ENCODE peak calls at places on chromosomes 16 and 17, in seven cellular contexts. One of them, this sample, is unnamed.
A peak's percentile ranks its signal among the peaks of the same experiment; 100 is the strongest.

GRCh38 chr17:64781394-64781793 is 119.3 kb upstream of the SMURF2 start:
- DNase-seq in cardiac muscle cell: peak; percentile 36
- DNase-seq in activated CD4-positive, alpha-beta T cell treated with anti-CD3 and anti-CD28 coated beads, Interleukin-2, amount 50 U/mL, for 24 hours: no peak
- DNase-seq in NCI-H146: no peak
- DNase-seq in lower leg skin: peak; percentile 61
- DNase-seq in stimulated activated CD4-positive, alpha-beta T cell treated with anti-CD3 and anti-CD28 coated beads, Interleukin-15, amount 100 ng/mL, for 1 hour: no peak
- DNase-seq in left ventricle myocardium inferior: peak; percentile 69
- DNase-seq in this sample: peak; percentile 49

GRCh38 chr16:81744385-81744784 is 34.7 kb upstream of the PLCG2 start:
- DNase-seq in activated CD4-positive, alpha-beta T cell treated with anti-CD3 and anti-CD28 coated beads, Interleukin-2, amount 50 U/mL, for 24 hours: no peak
- DNase-seq in cardiac muscle cell: no peak
- DNase-seq in stimulated activated CD4-positive, alpha-beta T cell treated with anti-CD3 and anti-CD28 coated beads, Interleukin-15, amount 100 ng/mL, for 1 hour: no peak
- DNase-seq in left ventricle myocardium inferior: no peak
- DNase-seq in NCI-H146: no peak
- DNase-seq in lower leg skin: no peak
- DNase-seq in this sample: no peak

GRCh38 chr17:49508061-49508865 is 13.2 kb downstream of the NGFR start:
- DNase-seq in stimulated activated CD4-positive, alpha-beta T cell treated with anti-CD3 and anti-CD28 coated beads, Interleukin-15, amount 100 ng/mL, for 1 hour: no peak
- DNase-seq in left ventricle myocardium inferior: no peak
- DNase-seq in cardiac muscle cell: peak; percentile 57
- DNase-seq in NCI-H146: peak; percentile 64
- DNase-seq in lower leg skin: peak; percentile 45
- DNase-seq in activated CD4-positive, alpha-beta T cell treated with anti-CD3 and anti-CD28 coated beads, Interleukin-2, amount 50 U/mL, for 24 hours: no peak
- DNase-seq in this sample: no peak

GRCh38 chr16:13378151-13378550 is 476.8 kb downstream of the SHISA9 start:
- DNase-seq in cardiac muscle cell: no peak
- DNase-seq in stimulated activated CD4-positive, alpha-beta T cell treated with anti-CD3 and anti-CD28 coated beads, Interleukin-15, amount 100 ng/mL, for 1 hour: no peak
- DNase-seq in left ventricle myocardium inferior: no peak
- DNase-seq in NCI-H146: no peak
- DNase-seq in activated CD4-positive, alpha-beta T cell treated with anti-CD3 and anti-CD28 coated beads, Interleukin-2, amount 50 U/mL, for 24 hours: no peak
- DNase-seq in lower leg skin: no peak
- DNase-seq in this sample: no peak

GRCh38 chr17:49226771-49227435 is 3.7 kb downstream of the PHOSPHO1 start:
- DNase-seq in stimulated activated CD4-positive, alpha-beta T cell treated with anti-CD3 and anti-CD28 coated beads, Interleukin-15, amount 100 ng/mL, for 1 hour: no peak
- DNase-seq in lower leg skin: no peak
- DNase-seq in left ventricle myocardium inferior: no peak
- DNase-seq in activated CD4-positive, alpha-beta T cell treated with anti-CD3 and anti-CD28 coated beads, Interleukin-2, amount 50 U/mL, for 24 hours: no peak
- DNase-seq in cardiac muscle cell: no peak
- DNase-seq in NCI-H146: no peak
- DNase-seq in this sample: no peak

GRCh38 chr16:10812352-10813122 is 6.1 kb downstream of the TVP23A start:
- DNase-seq in NCI-H146: no peak
- DNase-seq in left ventricle myocardium inferior: no peak
- DNase-seq in activated CD4-positive, alpha-beta T cell treated with anti-CD3 and anti-CD28 coated beads, Interleukin-2, amount 50 U/mL, for 24 hours: no peak
- DNase-seq in stimulated activated CD4-positive, alpha-beta T cell treated with anti-CD3 and anti-CD28 coated beads, Interleukin-15, amount 100 ng/mL, for 1 hour: no peak
- DNase-seq in lower leg skin: no peak
- DNase-seq in cardiac muscle cell: no peak
- DNase-seq in this sample: peak; percentile 80

GRCh38 chr16:65936096-65936495 is 430.4 kb upstream of the CDH5 start:
- DNase-seq in cardiac muscle cell: peak; percentile 3
- DNase-seq in lower leg skin: no peak
- DNase-seq in activated CD4-positive, alpha-beta T cell treated with anti-CD3 and anti-CD28 coated beads, Interleukin-2, amount 50 U/mL, for 24 hours: no peak
- DNase-seq in left ventricle myocardium inferior: no peak
- DNase-seq in NCI-H146: no peak
- DNase-seq in stimulated activated CD4-positive, alpha-beta T cell treated with anti-CD3 and anti-CD28 coated beads, Interleukin-15, amount 100 ng/mL, for 1 hour: no peak
- DNase-seq in this sample: no peak

GRCh38 chr17:29929006-29929543 is 953 bp downstream of the SSH2 start:
- DNase-seq in left ventricle myocardium inferior: no peak
- DNase-seq in stimulated activated CD4-positive, alpha-beta T cell treated with anti-CD3 and anti-CD28 coated beads, Interleukin-15, amount 100 ng/mL, for 1 hour: no peak
- DNase-seq in cardiac muscle cell: peak; percentile 46
- DNase-seq in NCI-H146: peak; percentile 30
- DNase-seq in lower leg skin: peak; percentile 14
- DNase-seq in activated CD4-positive, alpha-beta T cell treated with anti-CD3 and anti-CD28 coated beads, Interleukin-2, amount 50 U/mL, for 24 hours: no peak
- DNase-seq in this sample: peak; percentile 51

GRCh38 chr17:8672326-8672725 is 41.8 kb upstream of the MYH10 start:
- DNase-seq in activated CD4-positive, alpha-beta T cell treated with anti-CD3 and anti-CD28 coated beads, Interleukin-2, amount 50 U/mL, for 24 hours: no peak
- DNase-seq in left ventricle myocardium inferior: no peak
- DNase-seq in cardiac muscle cell: no peak
- DNase-seq in lower leg skin: no peak
- DNase-seq in stimulated activated CD4-positive, alpha-beta T cell treated with anti-CD3 and anti-CD28 coated beads, Interleukin-15, amount 100 ng/mL, for 1 hour: no peak
- DNase-seq in NCI-H146: no peak
- DNase-seq in this sample: no peak

GRCh38 chr16:70520612-70521297 is 2.6 kb downstream of the COG4 start:
- DNase-seq in stimulated activated CD4-positive, alpha-beta T cell treated with anti-CD3 and anti-CD28 coated beads, Interleukin-15, amount 100 ng/mL, for 1 hour: no peak
- DNase-seq in cardiac muscle cell: peak; percentile 78
- DNase-seq in left ventricle myocardium inferior: no peak
- DNase-seq in activated CD4-positive, alpha-beta T cell treated with anti-CD3 and anti-CD28 coated beads, Interleukin-2, amount 50 U/mL, for 24 hours: no peak
- DNase-seq in lower leg skin: no peak
- DNase-seq in NCI-H146: no peak
- DNase-seq in this sample: peak; percentile 77

GRCh38 chr17:41403409-41404023 is 6.1 kb upstream of the KRT31 start:
- DNase-seq in left ventricle myocardium inferior: no peak
- DNase-seq in activated CD4-positive, alpha-beta T cell treated with anti-CD3 and anti-CD28 coated beads, Interleukin-2, amount 50 U/mL, for 24 hours: no peak
- DNase-seq in NCI-H146: no peak
- DNase-seq in lower leg skin: no peak
- DNase-seq in cardiac muscle cell: no peak
- DNase-seq in stimulated activated CD4-positive, alpha-beta T cell treated with anti-CD3 and anti-CD28 coated beads, Interleukin-15, amount 100 ng/mL, for 1 hour: no peak
- DNase-seq in this sample: no peak

GRCh38 chr16:3023415-3023668 is 400 bp downstream of the HCFC1R1 start:
- DNase-seq in stimulated activated CD4-positive, alpha-beta T cell treated with anti-CD3 and anti-CD28 coated beads, Interleukin-15, amount 100 ng/mL, for 1 hour: no peak
- DNase-seq in left ventricle myocardium inferior: peak; percentile 47
- DNase-seq in activated CD4-positive, alpha-beta T cell treated with anti-CD3 and anti-CD28 coated beads, Interleukin-2, amount 50 U/mL, for 24 hours: peak; percentile 5
- DNase-seq in lower leg skin: no peak
- DNase-seq in NCI-H146: no peak
- DNase-seq in cardiac muscle cell: peak; percentile 63
- DNase-seq in this sample: no peak

GRCh38 chr16:23501291-23501690 is 9.0 kb downstream of the GGA2 start:
- DNase-seq in activated CD4-positive, alpha-beta T cell treated with anti-CD3 and anti-CD28 coated beads, Interleukin-2, amount 50 U/mL, for 24 hours: no peak
- DNase-seq in NCI-H146: no peak
- DNase-seq in left ventricle myocardium inferior: no peak
- DNase-seq in cardiac muscle cell: no peak
- DNase-seq in lower leg skin: no peak
- DNase-seq in stimulated activated CD4-positive, alpha-beta T cell treated with anti-CD3 and anti-CD28 coated beads, Interleukin-15, amount 100 ng/mL, for 1 hour: no peak
- DNase-seq in this sample: no peak

GRCh38 chr17:49505854-49506253 is 10.8 kb downstream of the NGFR start:
- DNase-seq in lower leg skin: no peak
- DNase-seq in stimulated activated CD4-positive, alpha-beta T cell treated with anti-CD3 and anti-CD28 coated beads, Interleukin-15, amount 100 ng/mL, for 1 hour: no peak
- DNase-seq in cardiac muscle cell: peak; percentile 41
- DNase-seq in activated CD4-positive, alpha-beta T cell treated with anti-CD3 and anti-CD28 coated beads, Interleukin-2, amount 50 U/mL, for 24 hours: no peak
- DNase-seq in left ventricle myocardium inferior: peak; percentile 38
- DNase-seq in NCI-H146: no peak
- DNase-seq in this sample: no peak

GRCh38 chr16:77353587-77354263 is 81.1 kb downstream of the ADAMTS18 start:
- DNase-seq in cardiac muscle cell: no peak
- DNase-seq in stimulated activated CD4-positive, alpha-beta T cell treated with anti-CD3 and anti-CD28 coated beads, Interleukin-15, amount 100 ng/mL, for 1 hour: no peak
- DNase-seq in NCI-H146: peak; percentile 50
- DNase-seq in lower leg skin: no peak
- DNase-seq in left ventricle myocardium inferior: no peak
- DNase-seq in activated CD4-positive, alpha-beta T cell treated with anti-CD3 and anti-CD28 coated beads, Interleukin-2, amount 50 U/mL, for 24 hours: no peak
- DNase-seq in this sample: no peak

GRCh38 chr17:7445011-7445927 is at the start of gene CHRNB1:
- DNase-seq in activated CD4-positive, alpha-beta T cell treated with anti-CD3 and anti-CD28 coated beads, Interleukin-2, amount 50 U/mL, for 24 hours: no peak
- DNase-seq in NCI-H146: no peak
- DNase-seq in stimulated activated CD4-positive, alpha-beta T cell treated with anti-CD3 and anti-CD28 coated beads, Interleukin-15, amount 100 ng/mL, for 1 hour: no peak
- DNase-seq in lower leg skin: peak; percentile 64
- DNase-seq in left ventricle myocardium inferior: peak; percentile 88
- DNase-seq in cardiac muscle cell: peak; percentile 46
- DNase-seq in this sample: peak; percentile 35

GRCh38 chr16:65497571-65497970 is 375.7 kb upstream of the CDH11 start:
- DNase-seq in left ventricle myocardium inferior: no peak
- DNase-seq in stimulated activated CD4-positive, alpha-beta T cell treated with anti-CD3 and anti-CD28 coated beads, Interleukin-15, amount 100 ng/mL, for 1 hour: no peak
- DNase-seq in activated CD4-positive, alpha-beta T cell treated with anti-CD3 and anti-CD28 coated beads, Interleukin-2, amount 50 U/mL, for 24 hours: no peak
- DNase-seq in cardiac muscle cell: no peak
- DNase-seq in NCI-H146: no peak
- DNase-seq in lower leg skin: no peak
- DNase-seq in this sample: no peak

GRCh38 chr17:80671823-80672105 is 127.1 kb downstream of the RPTOR start:
- DNase-seq in cardiac muscle cell: no peak
- DNase-seq in lower leg skin: no peak
- DNase-seq in activated CD4-positive, alpha-beta T cell treated with anti-CD3 and anti-CD28 coated beads, Interleukin-2, amount 50 U/mL, for 24 hours: no peak
- DNase-seq in left ventricle myocardium inferior: no peak
- DNase-seq in NCI-H146: peak; percentile 14
- DNase-seq in stimulated activated CD4-positive, alpha-beta T cell treated with anti-CD3 and anti-CD28 coated beads, Interleukin-15, amount 100 ng/mL, for 1 hour: no peak
- DNase-seq in this sample: no peak

This sample was measured in GM12865.